ENCODE peak calls at places on chromosomes 7 and 10, in six cellular contexts. I is naive thymus-derived CD4-positive, alpha-beta T cell; V is SJSA1; P is right atrium auricular region; E is K562; F is psoas muscle. N is an unnamed sample.

GRCh38 chr10:24184455-24184854 is 24.5 kb upstream of the KIAA1217 start:
- DNase-seq in I (no peak), V (no peak), P (no peak), E (no peak), F (no peak), N (no peak)

GRCh38 chr7:24757799-24758275 is 573 bp upstream of the GSDME start:
- DNase-seq in I (no peak), V (no peak), P (no peak), E (no peak), F (peak; percentile 70), N (no peak)

GRCh38 chr10:6920072-6921019 is 340.3 kb upstream of the PRKCQ start:
- DNase-seq in I (peak; percentile 62), V (no peak), P (no peak), E (peak; percentile 88), F (peak; percentile 79), N (peak; percentile 23)

GRCh38 chr7:128008141-128008540 is 23.1 kb downstream of the LRRC4 start:
- DNase-seq in I (no peak), V (no peak), P (no peak), E (no peak), F (no peak), N (no peak)

GRCh38 chr7:137454169-137455166 is 110.9 kb upstream of the PTN start:
- DNase-seq in I (no peak), V (peak; percentile 53), P (peak; percentile 78), E (peak; percentile 60), F (no peak), N (no peak)

GRCh38 chr10:21993360-21994001 is 10.0 kb downstream of the DNAJC1 start:
- DNase-seq in I (peak; percentile 52), V (peak; percentile 23), P (no peak), E (peak; percentile 12), F (no peak), N (peak; percentile 26)

GRCh38 chr10:4407783-4408182 is 418.2 kb upstream of the AKR1E2 start:
- DNase-seq in I (no peak), V (no peak), P (no peak), E (no peak), F (no peak), N (peak; percentile 34)

GRCh38 chr7:157406971-157407370 is 70.2 kb downstream of the DNAJB6 start:
- DNase-seq in I (no peak), V (no peak), P (no peak), E (no peak), F (no peak), N (no peak)

GRCh38 chr10:20004087-20004523 is 187.9 kb downstream of the PLXDC2 start:
- DNase-seq in I (no peak), V (no peak), P (peak; percentile 71), E (no peak), F (peak; percentile 60), N (no peak)

GRCh38 chr7:80937336-80937735 is 18.5 kb upstream of the SEMA3C start:
- DNase-seq in I (no peak), V (no peak), P (no peak), E (no peak), F (no peak), N (no peak)

GRCh38 chr7:110157631-110158362 is 933.1 kb upstream of the LRRN3 start:
- DNase-seq in I (no peak), V (no peak), P (no peak), E (no peak), F (no peak), N (no peak)

GRCh38 chr10:46299531-46300366 is 13.0 kb downstream of the ANTXRL start:
- DNase-seq in I (no peak), V (no peak), P (peak; percentile 53), E (no peak), F (no peak), N (no peak)

GRCh38 chr7:50591098-50591479 is 25.9 kb upstream of the DDC start:
- DNase-seq in I (no peak), V (no peak), P (no peak), E (no peak), F (no peak), N (no peak)
- H3K4me3 ChIP-seq in I (no peak overlapping the region), V (no peak overlapping the region), P (no peak overlapping the region), E (no peak overlapping the region), F (no peak overlapping the region), N (no peak overlapping the region)

GRCh38 chr10:50439806-50440205 is 183.9 kb downstream of the SGMS1 start:
- DNase-seq in I (no peak), V (no peak), P (no peak), E (no peak), F (no peak), N (no peak)

GRCh38 chr10:50436805-50437204 is 185.5 kb upstream of the ASAH2 start:
- DNase-seq in I (no peak), V (no peak), P (no peak), E (no peak), F (no peak), N (no peak)

GRCh38 chr10:50439187-50439586 is 184.6 kb downstream of the SGMS1 start:
- DNase-seq in I (no peak), V (no peak), P (no peak), E (no peak), F (no peak), N (no peak)

GRCh38 chr10:50437248-50437647 is 185.9 kb upstream of the ASAH2 start:
- DNase-seq in I (no peak), V (no peak), P (no peak), E (no peak), F (no peak), N (no peak)

GRCh38 chr10:50438049-50438936 is 185.5 kb downstream of the SGMS1 start:
- DNase-seq in I (no peak), V (no peak), P (no peak), E (no peak), F (no peak), N (no peak)
- H3K4me1 ChIP-seq in I (no peaks in the 10 kb centered on the region), V (no peaks in the 10 kb centered on the region), P (no peaks in the 10 kb centered on the region), E (peaks cover 23% of the 10 kb centered on the region), F (no peaks in the 10 kb centered on the region), N (no peaks in the 10 kb centered on the region)

GRCh38 chr7:98993024-98993897 is 114.9 kb downstream of the TRRAP start:
- DNase-seq in I (no peak), V (no peak), P (no peak), E (peak; percentile 35), F (no peak), N (no peak)
- H3K4me3 ChIP-seq in I (no peak overlapping the region), V (no peak overlapping the region), P (no peak overlapping the region), E (no peak overlapping the region), F (no peak overlapping the region), N (no peak overlapping the region)

GRCh38 chr10:86964061-86964846 is 4.0 kb upstream of the ADIRF start:
- DNase-seq in I (no peak), V (no peak), P (peak; percentile 55), E (no peak), F (no peak), N (no peak)
- H3K4me1 ChIP-seq in I (no peaks in the 10 kb centered on the region), V (peaks cover 24% of the 10 kb centered on the region), P (no peaks in the 10 kb centered on the region), E (peaks cover 25% of the 10 kb centered on the region), F (peaks cover 25% of the 10 kb centered on the region), N (peaks cover 58% of the 10 kb centered on the region)

GRCh38 chr10:51748959-51749358 is 49.6 kb upstream of the CSTF2T start:
- DNase-seq in I (no peak), V (no peak), P (no peak), E (no peak), F (no peak), N (no peak)
- H3K4me3 ChIP-seq in I (no peak overlapping the region), V (no peak overlapping the region), P (no peak overlapping the region), E (no peak overlapping the region), F (no peak overlapping the region), N (no peak overlapping the region)

DNA sequence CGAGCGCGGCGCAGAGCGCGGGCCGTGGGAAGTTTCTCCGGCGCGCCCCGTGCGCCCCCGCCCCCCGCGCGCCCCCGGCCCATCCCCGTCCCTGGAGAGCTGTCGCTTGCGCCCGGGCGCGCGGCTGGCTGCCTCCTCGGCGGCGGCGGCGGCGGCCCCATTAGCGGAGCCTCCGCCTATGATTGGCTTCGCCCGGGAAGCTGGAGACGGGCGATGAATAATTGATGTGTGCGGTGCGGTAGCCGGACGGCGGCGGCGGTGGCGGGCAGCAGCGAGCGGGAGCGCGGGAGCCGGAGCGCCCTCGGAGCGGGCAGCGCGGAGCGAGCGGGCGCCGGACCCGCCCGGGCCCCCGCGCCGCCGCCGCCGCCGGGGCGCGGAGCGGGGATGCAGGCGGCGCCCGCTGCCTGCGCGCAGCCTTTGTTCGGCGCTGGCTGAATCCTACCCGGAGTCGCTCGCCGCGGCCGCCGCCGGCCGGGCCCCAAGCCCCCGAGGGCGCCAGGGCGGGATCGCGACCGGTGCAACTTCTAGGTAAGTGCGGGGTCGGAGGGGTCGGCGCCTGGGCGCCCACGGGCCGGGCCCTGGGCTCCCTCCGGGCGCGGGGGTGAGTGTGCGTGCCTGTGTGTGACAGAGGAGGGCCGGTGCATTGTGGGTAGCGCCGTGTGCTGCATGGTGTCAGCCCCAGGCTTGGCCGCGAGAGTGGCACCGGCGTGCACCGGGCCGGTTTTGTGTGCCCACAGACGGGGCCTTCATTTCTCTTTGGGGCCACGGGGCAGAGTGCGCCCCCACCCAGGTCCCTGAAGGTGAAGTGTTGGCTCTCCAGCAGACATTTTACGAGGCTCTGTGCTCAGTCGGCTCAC is 103.8 kb upstream of the PPIF start:
- DNase-seq in I (peak; percentile 59), V (no peak), P (no peak), E (no peak), F (peak; percentile 67), N (no peak)
- H3K4me1 ChIP-seq in I (peaks cover 45% of the 10 kb centered on the region), V (peaks cover 49% of the 10 kb centered on the region), P (no peaks in the 10 kb centered on the region), E (peaks cover 16% of the 10 kb centered on the region), F (peaks cover 70% of the 10 kb centered on the region), N (no peaks in the 10 kb centered on the region)

DNA sequence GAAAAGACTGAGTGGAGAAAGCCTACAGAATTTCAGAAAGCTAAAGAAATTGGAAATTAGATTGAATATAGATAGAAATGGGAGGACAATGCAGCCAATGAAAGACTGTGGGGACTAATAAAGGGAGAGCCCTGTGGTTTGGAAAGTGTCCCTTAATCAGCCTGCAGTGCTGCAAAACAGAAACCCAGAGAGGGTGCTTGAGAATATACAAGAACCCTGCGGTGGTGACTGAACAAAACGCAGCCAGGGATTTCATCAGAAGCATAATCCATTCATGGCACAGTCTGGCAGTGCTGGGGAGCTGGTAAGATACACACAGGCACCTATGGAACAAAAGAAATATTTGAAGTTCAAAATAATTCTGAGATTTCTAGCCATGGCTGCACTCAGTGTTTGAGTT is 19.1 kb downstream of the CEP41 start:
- DNase-seq in I (no peak), V (no peak), P (no peak), E (no peak), F (no peak), N (no peak)
- H3K4me3 ChIP-seq in I (no peak overlapping the region), V (no peak overlapping the region), P (no peak overlapping the region), E (no peak overlapping the region), F (no peak overlapping the region), N (no peak overlapping the region)

N was measured in HCT116.